ENCODE peak calls at places on chromosomes 16 and 17, in eight cellular contexts. P is NAMALWA; D is mesothelial cell of epicardium; G is activated CD4-positive, CD25-positive, alpha-beta regulatory T cell treated with anti-CD3 and anti-CD28 coated beads, Interleukin-2, amount 50 U/mL, for 16 hours; A is NCI-H2107; S is CMK; U is fibroblast of lung; W is activated gamma-delta T cell. X is an unnamed sample.

GRCh38 chr16:21501869-21502667 is 97.3 kb upstream of the METTL9 start:
- DNase-seq in G (peak), D (peak), A (peak), U (peak), P (peak), W (peak), S (peak), X (peak)

GRCh38 chr17:55806745-55807466 is 56.1 kb downstream of the PCTP start:
- DNase-seq in W (no peak), G (no peak), P (no peak), S (no peak), U (no peak), A (no peak), D (no peak), X (no peak)

GRCh38 chr16:55044366-55044975 is 113.8 kb downstream of the IRX5 start:
- DNase-seq in W (no peak), S (no peak), G (no peak), P (no peak), A (no peak), U (no peak), D (no peak), X (no peak)

GRCh38 chr16:84608281-84608680 is 9.6 kb downstream of the COTL1 start:
- DNase-seq in W (no peak), U (no peak), A (no peak), S (no peak), P (no peak), G (no peak), D (no peak), X (no peak)

GRCh38 chr16:22624759-22625533 is 114.3 kb downstream of the NPIPB5 start:
- DNase-seq in S (no peak), W (no peak), A (no peak), G (no peak), P (no peak), D (no peak), U (no peak), X (no peak)

GRCh38 chr17:76002100-76002499 is 1.4 kb downstream of the CDK3 start:
- DNase-seq in S (no peak), G (no peak), D (no peak), P (no peak), A (no peak), W (no peak), U (no peak), X (no peak)

GRCh38 chr17:27407916-27408846 is 48.1 kb upstream of the KSR1 start:
- DNase-seq in D (no peak), S (no peak), U (peak), W (no peak), P (no peak), A (no peak), G (no peak), X (no peak)

GRCh38 chr17:55704412-55704811 is 18.3 kb downstream of the TMEM100 start:
- DNase-seq in D (no peak), G (no peak), U (no peak), W (no peak), A (no peak), S (no peak), P (no peak), X (no peak)

GRCh38 chr17:14940112-14940945 is 324.8 kb downstream of the PMP22 start:
- DNase-seq in G (no peak), U (no peak), P (no peak), W (no peak), A (no peak), S (no peak), D (no peak), X (no peak)

GRCh38 chr16:67666032-67666537 is 465 bp downstream of the ENKD1 start:
- DNase-seq in P (peak), D (no peak), G (no peak), S (no peak), A (no peak), U (no peak), W (no peak), X (no peak)

GRCh38 chr17:18191967-18192366 is 8.3 kb downstream of the ALKBH5 start:
- DNase-seq in D (no peak), A (no peak), S (no peak), W (no peak), G (no peak), P (peak), U (no peak), X (no peak)

GRCh38 chr17:75758131-75758905 is 6.7 kb downstream of the GALK1 start:
- DNase-seq in D (no peak), W (no peak), U (no peak), G (no peak), A (no peak), S (no peak), P (no peak), X (no peak)

GRCh38 chr17:79923974-79924638 is 84.9 kb upstream of the CBX4 start:
- DNase-seq in S (no peak), W (no peak), U (no peak), A (no peak), G (no peak), P (peak), D (no peak), X (no peak)

X was measured in omental fat pad.